ENCODE peak calls at places on chromosomes 11 and 22, in four cellular contexts. One of them, this sample, is unnamed.

GRCh38 chr11:7143908-7144307 is 55.1 kb downstream of the RBMXL2 start:
- DNase-seq in GM20000: no peak
- DNase-seq in astrocyte of the spinal cord: peak
- DNase-seq in natural killer cell: no peak
- DNase-seq in this sample: no peak

GRCh38 chr11:11849127-11849746 is 7.5 kb downstream of the USP47 start:
- DNase-seq in GM20000: peak
- DNase-seq in astrocyte of the spinal cord: peak
- DNase-seq in natural killer cell: peak
- DNase-seq in this sample: peak

GRCh38 chr11:73271936-73272679 is at the start of gene P2RY6:
- DNase-seq in GM20000: no peak
- DNase-seq in astrocyte of the spinal cord: peak
- DNase-seq in natural killer cell: no peak
- DNase-seq in this sample: peak

GRCh38 chr11:94147433-94147845 is 18.8 kb downstream of the PANX1 start:
- DNase-seq in GM20000: no peak
- DNase-seq in astrocyte of the spinal cord: no peak
- DNase-seq in natural killer cell: peak
- DNase-seq in this sample: no peak

GRCh38 chr11:27497284-27497866 is 9.2 kb downstream of the LIN7C start:
- DNase-seq in GM20000: no peak
- DNase-seq in astrocyte of the spinal cord: peak
- DNase-seq in natural killer cell: no peak
- DNase-seq in this sample: no peak

GRCh38 chr11:116062526-116063171 is 558.4 kb upstream of the CADM1 start:
- DNase-seq in GM20000: peak
- DNase-seq in astrocyte of the spinal cord: no peak
- DNase-seq in natural killer cell: no peak
- DNase-seq in this sample: no peak

GRCh38 chr11:1162153-1162497 is 4.4 kb downstream of the MUC5AC start:
- DNase-seq in GM20000: peak
- DNase-seq in astrocyte of the spinal cord: no peak
- DNase-seq in natural killer cell: no peak
- DNase-seq in this sample: no peak

GRCh38 chr11:92764128-92764527 is 205.3 kb upstream of the MTNR1B start:
- DNase-seq in GM20000: no peak
- DNase-seq in astrocyte of the spinal cord: no peak
- DNase-seq in natural killer cell: no peak
- DNase-seq in this sample: no peak

GRCh38 chr11:102494216-102494615 is 36.3 kb downstream of the MMP7 start:
- DNase-seq in GM20000: no peak
- DNase-seq in astrocyte of the spinal cord: peak
- DNase-seq in natural killer cell: no peak
- DNase-seq in this sample: no peak

GRCh38 chr11:128814856-128815705 is 52.0 kb downstream of the KCNJ1 start:
- DNase-seq in GM20000: no peak
- DNase-seq in astrocyte of the spinal cord: peak
- DNase-seq in natural killer cell: no peak
- DNase-seq in this sample: no peak

GRCh38 chr11:64269380-64270234 is 14.9 kb downstream of the BAD start:
- DNase-seq in GM20000: peak
- DNase-seq in astrocyte of the spinal cord: peak
- DNase-seq in natural killer cell: peak
- DNase-seq in this sample: peak

GRCh38 chr22:23276656-23277582 is 96.6 kb downstream of the BCR start:
- DNase-seq in GM20000: no peak
- DNase-seq in astrocyte of the spinal cord: no peak
- DNase-seq in natural killer cell: no peak
- DNase-seq in this sample: no peak

GRCh38 chr22:22884888-22885840 is 2.5 kb upstream of the IGLL5 start:
- DNase-seq in GM20000: peak
- DNase-seq in astrocyte of the spinal cord: no peak
- DNase-seq in natural killer cell: no peak
- DNase-seq in this sample: no peak

GRCh38 chr11:97890466-97890865 is 1130.3 kb upstream of the CNTN5 start:
- DNase-seq in GM20000: no peak
- DNase-seq in astrocyte of the spinal cord: no peak
- DNase-seq in natural killer cell: no peak
- DNase-seq in this sample: no peak

GRCh38 chr11:5705688-5706087 is 16.1 kb downstream of the TRIM22 start:
- DNase-seq in GM20000: no peak
- DNase-seq in astrocyte of the spinal cord: peak
- DNase-seq in natural killer cell: no peak
- DNase-seq in this sample: no peak

GRCh38 chr22:36816635-36817428 is at the start of gene PVALB:
- DNase-seq in GM20000: no peak
- DNase-seq in astrocyte of the spinal cord: peak
- DNase-seq in natural killer cell: no peak
- DNase-seq in this sample: no peak
- TF ChIP-seq CTCF in GM20000: no peak
- TF ChIP-seq CTCF in astrocyte of the spinal cord: no peak
- TF ChIP-seq CTCF in natural killer cell: no peak
- TF ChIP-seq CTCF in this sample: no peak

DNA sequence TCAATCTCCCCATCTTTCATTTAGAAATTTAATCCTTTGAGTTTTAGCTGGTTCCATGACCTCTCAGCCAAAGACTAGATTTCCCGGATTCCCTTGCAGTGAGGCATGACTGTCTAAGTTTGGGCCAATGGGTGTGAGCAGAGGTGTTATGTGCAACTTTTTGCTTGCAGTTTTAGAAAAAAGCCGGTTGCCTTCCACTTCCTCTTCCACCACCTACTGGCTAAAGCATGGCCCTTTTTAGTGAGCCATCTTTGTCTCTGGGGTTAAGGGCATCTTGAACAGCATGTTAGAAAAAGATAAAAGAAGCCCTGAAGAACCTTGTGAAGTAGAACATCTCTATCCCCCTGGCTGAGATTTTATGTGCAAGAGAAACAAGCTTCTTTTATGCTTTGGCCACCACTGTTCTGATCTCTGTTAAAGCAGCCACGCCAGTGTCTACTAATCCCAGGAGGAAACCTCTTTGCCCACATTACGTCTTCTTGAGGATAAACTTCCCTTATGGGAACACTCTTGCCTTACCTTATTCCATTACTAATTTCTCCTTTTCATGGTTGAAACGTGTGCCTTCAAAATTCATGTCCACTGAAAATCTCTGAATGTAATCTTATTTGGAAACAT is 279.9 kb downstream of the TENM4 start:
- DNase-seq in GM20000: no peak
- DNase-seq in astrocyte of the spinal cord: peak
- DNase-seq in natural killer cell: no peak
- DNase-seq in this sample: no peak
- TF ChIP-seq CTCF in GM20000: peak
- TF ChIP-seq CTCF in astrocyte of the spinal cord: peak
- TF ChIP-seq CTCF in natural killer cell: no peak
- TF ChIP-seq CTCF in this sample: no peak

GRCh38 chr22:48644108-48644507 is 1183.6 kb downstream of the BRD1 start:
- DNase-seq in GM20000: no peak
- DNase-seq in astrocyte of the spinal cord: no peak
- DNase-seq in natural killer cell: no peak
- DNase-seq in this sample: no peak
- TF ChIP-seq CTCF in GM20000: no peak
- TF ChIP-seq CTCF in astrocyte of the spinal cord: no peak
- TF ChIP-seq CTCF in natural killer cell: no peak
- TF ChIP-seq CTCF in this sample: no peak

GRCh38 chr11:76459299-76459698 is 14.5 kb downstream of the EMSY start:
- DNase-seq in GM20000: no peak
- DNase-seq in astrocyte of the spinal cord: no peak
- DNase-seq in natural killer cell: no peak
- DNase-seq in this sample: no peak
- TF ChIP-seq CTCF in GM20000: no peak
- TF ChIP-seq CTCF in astrocyte of the spinal cord: peak
- TF ChIP-seq CTCF in natural killer cell: no peak
- TF ChIP-seq CTCF in this sample: peak

GRCh38 chr11:22465620-22466019 is 127.4 kb downstream of the SLC17A6 start:
- DNase-seq in GM20000: no peak
- DNase-seq in astrocyte of the spinal cord: no peak
- DNase-seq in natural killer cell: no peak
- DNase-seq in this sample: no peak
- TF ChIP-seq CTCF in GM20000: no peak
- TF ChIP-seq CTCF in astrocyte of the spinal cord: no peak
- TF ChIP-seq CTCF in natural killer cell: no peak
- TF ChIP-seq CTCF in this sample: no peak

GRCh38 chr11:57341250-57341808 is 3.2 kb downstream of the P2RX3 start:
- DNase-seq in GM20000: no peak
- DNase-seq in astrocyte of the spinal cord: no peak
- DNase-seq in natural killer cell: no peak
- DNase-seq in this sample: no peak

GRCh38 chr11:57342702-57343101 is 4.5 kb downstream of the P2RX3 start:
- DNase-seq in GM20000: no peak
- DNase-seq in astrocyte of the spinal cord: no peak
- DNase-seq in natural killer cell: no peak
- DNase-seq in this sample: no peak

GRCh38 chr11:57339305-57339704 is 1.2 kb downstream of the P2RX3 start:
- DNase-seq in GM20000: no peak
- DNase-seq in astrocyte of the spinal cord: no peak
- DNase-seq in natural killer cell: no peak
- DNase-seq in this sample: no peak

GRCh38 chr11:57338152-57338551 is at the start of gene P2RX3:
- DNase-seq in GM20000: no peak
- DNase-seq in astrocyte of the spinal cord: no peak
- DNase-seq in natural killer cell: no peak
- DNase-seq in this sample: no peak

DNA sequence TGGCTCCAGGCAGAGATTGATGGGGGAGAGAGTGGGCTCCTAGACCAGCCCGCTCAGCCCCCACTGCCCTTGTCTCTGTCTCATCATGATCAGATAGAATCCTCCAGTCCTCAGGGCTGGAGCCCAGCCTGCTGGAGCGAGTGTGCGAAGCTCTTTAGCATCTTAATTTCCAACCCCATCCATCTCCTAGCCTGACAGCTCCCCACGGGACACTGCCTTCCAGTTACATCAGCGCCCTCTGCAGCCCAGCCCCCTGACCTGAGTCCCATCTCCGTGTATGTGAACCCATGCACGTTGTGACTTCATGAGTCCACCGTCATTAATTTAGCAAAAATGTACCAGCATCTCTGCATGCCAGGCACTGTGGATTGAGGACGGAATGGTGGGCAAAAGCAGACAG is 2.1 kb downstream of the P2RX3 start:
- DNase-seq in GM20000: no peak
- DNase-seq in astrocyte of the spinal cord: no peak
- DNase-seq in natural killer cell: no peak
- DNase-seq in this sample: no peak
- TF ChIP-seq CTCF in GM20000: no peak
- TF ChIP-seq CTCF in astrocyte of the spinal cord: no peak
- TF ChIP-seq CTCF in natural killer cell: no peak
- TF ChIP-seq CTCF in this sample: no peak